ENCODE peak calls at places on chromosome 3, in eight cellular contexts. V is pancreas; M is HepG2; O is left cardiac atrium; G is upper lobe of right lung; E is central memory CD8-positive, alpha-beta T cell; I is activated CD8-positive, alpha-beta T cell treated with anti-CD3 and anti-CD28 coated beads for 36 hours; J is left ventricle myocardium superior. R is an unnamed sample.

GRCh38 chr3:45938043-45938435 is 5.2 kb upstream of the CXCR6 start:
- ATAC-seq in M (no peak), V (no peak), I (no peak), G (no peak), E (no peak), O (no peak), J (no peak), R (no peak)

GRCh38 chr3:123623346-123623880 is 38.6 kb upstream of the HACD2 start:
- ATAC-seq in J (no peak), E (no peak), I (no peak), O (no peak), V (no peak), G (no peak), M (no peak), R (no peak)

GRCh38 chr3:87191641-87192040 is 35.5 kb upstream of the CHMP2B start:
- ATAC-seq in E (no peak), G (no peak), I (no peak), M (no peak), O (no peak), V (no peak), J (no peak), R (no peak)

GRCh38 chr3:158700559-158700958 is 28.1 kb upstream of the LXN start:
- ATAC-seq in E (no peak), G (peak; percentile 21), I (no peak), J (no peak), M (no peak), V (peak; percentile 42), O (peak; percentile 79), R (no peak)

GRCh38 chr3:143192193-143192592 is 72.6 kb downstream of the CHST2 start:
- ATAC-seq in G (no peak), E (no peak), J (no peak), I (peak; percentile 27), M (no peak), O (no peak), V (no peak), R (no peak)

GRCh38 chr3:52891164-52891563 is 6.2 kb downstream of the STIMATE start:
- ATAC-seq in O (no peak), M (peak; percentile 11), J (no peak), G (peak; percentile 65), I (peak; percentile 79), V (peak; percentile 17), E (peak; percentile 13), R (peak; percentile 65)

GRCh38 chr3:102225407-102226132 is 209.2 kb upstream of the ZPLD1 start:
- ATAC-seq in E (no peak), O (peak; percentile 87), M (peak; percentile 74), J (peak; percentile 82), V (peak; percentile 91), G (peak; percentile 81), I (peak; percentile 57), R (peak; percentile 59)

GRCh38 chr3:58666683-58667082 is at the start of gene FAM3D:
- ATAC-seq in E (no peak), M (no peak), V (peak; percentile 64), J (peak; percentile 74), O (peak; percentile 84), I (no peak), G (peak; percentile 88), R (no peak)

GRCh38 chr3:14223595-14223994 is 45.0 kb downstream of the LSM3 start:
- ATAC-seq in O (no peak), J (peak; percentile 12), E (no peak), V (no peak), I (no peak), G (no peak), M (no peak), R (no peak)

GRCh38 chr3:112817271-112817670 is 29.4 kb downstream of the CD200R1L start:
- ATAC-seq in E (no peak), I (no peak), V (no peak), M (no peak), O (no peak), J (no peak), G (no peak), R (no peak)

GRCh38 chr3:189260556-189261493 is 89.1 kb downstream of the TPRG1 start:
- ATAC-seq in O (peak; percentile 96), E (no peak), V (no peak), M (no peak), G (peak; percentile 84), I (no peak), J (peak; percentile 96), R (no peak)

GRCh38 chr3:23183731-23184130 is 19.4 kb upstream of the UBE2E2 start:
- ATAC-seq in G (peak; percentile 88), E (no peak), I (no peak), O (peak; percentile 77), J (peak; percentile 82), V (peak; percentile 92), M (peak; percentile 93), R (no peak)

GRCh38 chr3:16377196-16377595 is 112.2 kb downstream of the OXNAD1 start:
- ATAC-seq in O (no peak), M (no peak), G (no peak), V (no peak), E (peak; percentile 85), J (no peak), I (peak; percentile 43), R (no peak)

GRCh38 chr3:180959691-180960090 is 29.8 kb downstream of the DNAJC19 start:
- ATAC-seq in O (no peak), J (no peak), E (no peak), M (no peak), I (peak; percentile 76), V (no peak), G (no peak), R (peak; percentile 73)

GRCh38 chr3:23776352-23776891 is 29.3 kb upstream of the UBE2E1 start:
- ATAC-seq in G (no peak), M (peak; percentile 46), J (peak; percentile 89), E (no peak), I (no peak), O (peak; percentile 75), V (peak; percentile 34), R (no peak)

GRCh38 chr3:151371531-151371930 is 13.0 kb downstream of the P2RY12 start:
- ATAC-seq in I (no peak), G (no peak), V (no peak), E (no peak), J (no peak), O (no peak), M (no peak), R (no peak)

GRCh38 chr3:172317984-172318383 is 130.3 kb downstream of the GHSR start:
- ATAC-seq in E (no peak), J (peak; percentile 66), M (peak; percentile 3), O (peak; percentile 77), I (no peak), G (peak; percentile 78), V (peak; percentile 69), R (no peak)

GRCh38 chr3:138184994-138185393 is 2.1 kb upstream of the ARMC8 start:
- ATAC-seq in I (no peak), V (no peak), G (no peak), E (no peak), M (no peak), J (no peak), O (no peak), R (no peak)

GRCh38 chr3:30524357-30525040 is 81.9 kb upstream of the TGFBR2 start:
- ATAC-seq in O (peak; percentile 48), G (no peak), I (no peak), M (no peak), V (no peak), E (no peak), J (no peak), R (no peak)

GRCh38 chr3:22887664-22888291 is 315.3 kb upstream of the UBE2E2 start:
- ATAC-seq in E (no peak), J (no peak), G (peak; percentile 72), I (no peak), O (no peak), V (peak; percentile 40), M (no peak), R (no peak)

GRCh38 chr3:48474619-48475018 is 28.1 kb downstream of the ATRIP start:
- ATAC-seq in O (no peak), E (no peak), J (no peak), I (no peak), V (no peak), M (no peak), G (no peak), R (no peak)

GRCh38 chr3:142618917-142619401 is 22.8 kb downstream of the PLS1 start:
- ATAC-seq in J (no peak), O (peak; percentile 57), I (no peak), E (no peak), G (peak; percentile 53), M (no peak), V (peak; percentile 90), R (no peak)

GRCh38 chr3:30167511-30168135 is 438.8 kb upstream of the TGFBR2 start:
- ATAC-seq in I (no peak), J (no peak), M (no peak), G (no peak), O (no peak), V (no peak), E (no peak), R (no peak)

GRCh38 chr3:32175607-32176197 is 62.8 kb upstream of the CMTM8 start:
- ATAC-seq in I (no peak), V (peak; percentile 27), G (peak; percentile 42), O (no peak), M (no peak), J (no peak), E (no peak), R (no peak)

GRCh38 chr3:72164635-72164978 is 379.7 kb upstream of the PROK2 start:
- ATAC-seq in M (no peak), O (no peak), G (no peak), E (no peak), V (no peak), J (no peak), I (no peak), R (no peak)

GRCh38 chr3:194379651-194380050 is 10.1 kb upstream of the LRRC15 start:
- ATAC-seq in V (no peak), O (no peak), M (no peak), G (no peak), I (no peak), E (no peak), J (no peak), R (no peak)

GRCh38 chr3:149204390-149204991 is 17.1 kb downstream of the CP start:
- ATAC-seq in M (peak; percentile 88), E (no peak), I (no peak), V (no peak), G (no peak), O (no peak), J (no peak), R (no peak)

GRCh38 chr3:125587039-125587664 is 8.1 kb downstream of the OSBPL11 start:
- ATAC-seq in V (no peak), G (peak; percentile 42), I (no peak), M (no peak), O (peak; percentile 39), J (peak; percentile 25), E (no peak), R (peak; percentile 28)

GRCh38 chr3:138946554-138947302 is at the start of the genes FOXL2 and FOXL2NB:
- ATAC-seq in V (peak; percentile 36), J (peak; percentile 47), E (peak; percentile 29), I (peak; percentile 29), G (peak; percentile 32), O (peak; percentile 50), M (peak; percentile 9), R (no peak)

GRCh38 chr3:58066842-58067241 is 58.6 kb downstream of the FLNB start:
- ATAC-seq in E (no peak), J (no peak), O (peak; percentile 46), I (no peak), M (no peak), V (peak; percentile 45), G (no peak), R (no peak)

GRCh38 chr3:100006570-100007271 is 107.6 kb downstream of the FILIP1L start:
- ATAC-seq in I (no peak), V (no peak), O (peak; percentile 21), J (peak; percentile 13), E (no peak), M (no peak), G (no peak), R (no peak)

GRCh38 chr3:47414161-47414564 is 33.3 kb downstream of the PTPN23 start:
- ATAC-seq in M (peak; percentile 20), O (no peak), J (no peak), E (no peak), V (peak; percentile 3), G (no peak), I (no peak), R (no peak)

GRCh38 chr3:124607163-124607562 is 123.1 kb upstream of the UMPS start:
- ATAC-seq in M (peak; percentile 82), G (no peak), E (no peak), O (peak; percentile 34), J (no peak), I (no peak), V (peak; percentile 80), R (no peak)

GRCh38 chr3:156816091-156816793 is 9.9 kb upstream of the LEKR1 start:
- ATAC-seq in G (peak; percentile 72), O (peak; percentile 72), E (peak; percentile 35), I (peak; percentile 24), V (peak; percentile 50), M (no peak), J (peak; percentile 61), R (peak; percentile 25)

R was measured in activated CD4-positive, CD25-positive, alpha-beta regulatory T cell treated with anti-CD3 and anti-CD28 coated beads, Interleukin-2, amount 50 U/mL, for 24 hours.